ENCODE peak calls at places on chromosomes 11 and 22, in eight cellular contexts. D is PC-3; B is body of pancreas; Q is heart left ventricle; E is fibroblast of lung; C is CD8-positive, alpha-beta T cell; M is pancreas; N is left ventricle myocardium inferior. T is an unnamed sample. For H3K4me1, the result is how much of the 10 kb centered on the place peaks cover.

GRCh38 chr11:36373040-36374010 is 77.2 kb downstream of the PRR5L start:
- DNase-seq in E (peak), D (no peak), N (no peak), B (no peak), M (no peak), C (no peak), Q (no peak), T (no peak)

GRCh38 chr11:2110521-2110920 is 28.7 kb downstream of the IGF2 start:
- DNase-seq in B (no peak), Q (no peak), E (no peak), N (no peak), M (no peak), D (no peak), C (peak), T (no peak)

GRCh38 chr11:76385903-76386302 is 4.8 kb downstream of the GVQW3 start:
- DNase-seq in M (peak), C (no peak), N (no peak), D (no peak), Q (no peak), E (peak), B (peak), T (no peak)

GRCh38 chr11:131776211-131776610 is 405.8 kb downstream of the NTM start:
- DNase-seq in B (no peak), N (no peak), M (no peak), E (no peak), Q (no peak), D (no peak), C (no peak), T (no peak)

GRCh38 chr11:130480166-130480565 is 31.7 kb downstream of the ADAMTS15 start:
- DNase-seq in C (no peak), E (peak), D (no peak), B (no peak), M (no peak), Q (no peak), N (no peak), T (no peak)

GRCh38 chr22:45096256-45096907 is 67.3 kb upstream of the NUP50 start:
- DNase-seq in N (no peak), Q (peak), B (peak), D (peak), M (peak), C (peak), E (peak), T (no peak)

GRCh38 chr22:47201186-47201995 is 438.9 kb downstream of the TBC1D22A start:
- DNase-seq in D (no peak), M (peak), N (no peak), Q (no peak), E (no peak), C (no peak), B (peak), T (no peak)

GRCh38 chr11:58652726-58653280 is 30.3 kb downstream of the CNTF start:
- DNase-seq in D (peak), M (no peak), N (no peak), Q (no peak), B (no peak), E (no peak), C (no peak), T (no peak)

GRCh38 chr22:23705358-23705757 is 14.5 kb downstream of the RGL4 start:
- DNase-seq in D (no peak), N (no peak), C (no peak), E (no peak), B (no peak), M (no peak), Q (no peak), T (no peak)

GRCh38 chr11:3021125-3021524 is 29.0 kb upstream of the NAP1L4 start:
- DNase-seq in E (peak), N (no peak), C (peak), M (peak), D (peak), B (peak), Q (no peak), T (no peak)

GRCh38 chr22:46078241-46079092 is 71.9 kb upstream of the PPARA start:
- DNase-seq in N (peak), Q (peak), M (peak), B (peak), E (peak), D (peak), C (no peak), T (no peak)

GRCh38 chr11:12235549-12235944 is 125.2 kb downstream of the MICAL2 start:
- DNase-seq in N (no peak), D (no peak), B (peak), E (no peak), C (no peak), M (no peak), Q (no peak), T (no peak)

GRCh38 chr22:46052801-46053562 is 76.0 kb upstream of the WNT7B start:
- DNase-seq in N (peak), B (peak), M (peak), E (peak), Q (peak), D (peak), C (no peak), T (no peak)

GRCh38 chr11:393219-394033 is 583 bp upstream of the PKP3 start:
- DNase-seq in B (no peak), E (peak), C (no peak), D (peak), Q (no peak), N (no peak), M (no peak), T (no peak)

GRCh38 chr22:44669725-44670027 is 32.3 kb upstream of the PRR5 start:
- DNase-seq in C (no peak), D (no peak), N (no peak), E (no peak), B (no peak), M (no peak), Q (no peak), T (no peak)

GRCh38 chr22:34804588-34804987 is 261.4 kb upstream of the ISX start:
- DNase-seq in M (no peak), E (no peak), B (no peak), C (no peak), N (no peak), Q (no peak), D (no peak), T (no peak)

GRCh38 chr11:116960916-116961315 is 123.5 kb upstream of the APOA1 start:
- DNase-seq in C (no peak), E (peak), N (no peak), Q (no peak), M (no peak), B (peak), D (peak), T (no peak)

GRCh38 chr11:133819916-133820315 is 25.4 kb downstream of the SPATA19 start:
- DNase-seq in B (no peak), E (no peak), D (no peak), C (no peak), Q (no peak), M (no peak), N (no peak), T (no peak)

GRCh38 chr11:69869311-69869939 is 50.2 kb upstream of the FGF3 start:
- DNase-seq in B (no peak), D (no peak), Q (no peak), N (no peak), C (no peak), M (no peak), E (no peak), T (no peak)

GRCh38 chr11:134498326-134499139 is 86.5 kb upstream of the B3GAT1 start:
- DNase-seq in B (no peak), E (no peak), C (no peak), Q (no peak), M (no peak), N (no peak), D (no peak), T (no peak)

GRCh38 chr11:1947592-1948237 is 583 bp downstream of the MRPL23 start:
- DNase-seq in Q (no peak), M (no peak), B (no peak), C (no peak), N (no peak), E (no peak), D (no peak), T (no peak)

GRCh38 chr22:20567993-20568417 is 60.6 kb downstream of the MED15 start:
- DNase-seq in M (no peak), D (peak), E (no peak), Q (no peak), N (peak), C (no peak), B (no peak), T (no peak)

GRCh38 chr11:84594602-84595001 is 1032.5 kb downstream of the DLG2 start:
- DNase-seq in E (no peak), D (no peak), B (no peak), Q (no peak), N (no peak), M (no peak), C (no peak), T (no peak)

GRCh38 chr11:119782673-119783072 is 53.7 kb upstream of the NECTIN1 start:
- DNase-seq in M (no peak), E (peak), Q (peak), C (no peak), D (no peak), B (no peak), N (no peak), T (no peak)

GRCh38 chr11:59223611-59224010 is 10.9 kb upstream of the MPEG1 start:
- DNase-seq in C (no peak), N (no peak), E (no peak), Q (no peak), D (no peak), B (no peak), M (no peak), T (no peak)

GRCh38 chr11:69521461-69521860 is 40.0 kb downstream of the LINC01488 start:
- DNase-seq in E (no peak), M (no peak), B (no peak), C (no peak), D (no peak), Q (no peak), N (no peak), T (no peak)

GRCh38 chr11:115873813-115874212 is 369.6 kb upstream of the CADM1 start:
- DNase-seq in Q (no peak), C (no peak), M (no peak), B (no peak), N (no peak), E (no peak), D (no peak), T (no peak)

GRCh38 chr22:24471570-24471969 is 23.6 kb upstream of the UPB1 start:
- DNase-seq in M (no peak), B (peak), Q (peak), E (peak), C (no peak), D (no peak), N (peak), T (no peak)

GRCh38 chr11:63884191-63884590 is 32.8 kb downstream of the RCOR2 start:
- DNase-seq in E (peak), B (no peak), D (no peak), C (no peak), M (no peak), N (no peak), Q (no peak), T (no peak)

GRCh38 chr11:101030692-101031091 is 98.9 kb downstream of the PGR start:
- DNase-seq in Q (no peak), B (no peak), M (no peak), D (no peak), N (no peak), E (no peak), C (no peak), T (no peak)

GRCh38 chr11:10287140-10287539 is 6.9 kb downstream of the SBF2 start:
- DNase-seq in D (no peak), N (no peak), C (no peak), M (no peak), B (no peak), E (no peak), Q (no peak), T (no peak)

GRCh38 chr11:34262601-34263081 is 95.2 kb downstream of the ABTB2 start:
- DNase-seq in Q (no peak), E (no peak), M (peak), D (no peak), B (peak), N (no peak), C (no peak), T (no peak)

GRCh38 chr11:47495856-47496217 is 46.9 kb upstream of the RAPSN start:
- DNase-seq in B (no peak), M (no peak), N (no peak), D (no peak), E (peak), C (no peak), Q (no peak), T (no peak)

GRCh38 chr11:47496808-47497207 is 47.9 kb upstream of the RAPSN start:
- DNase-seq in B (no peak), E (no peak), Q (no peak), D (no peak), M (no peak), C (no peak), N (no peak), T (no peak)

GRCh38 chr11:47498584-47499152 is 49.7 kb upstream of the RAPSN start:
- DNase-seq in B (no peak), D (no peak), M (no peak), C (no peak), Q (no peak), N (no peak), E (no peak), T (no peak)

GRCh38 chr11:47498149-47498548 is 49.2 kb upstream of the RAPSN start:
- DNase-seq in M (no peak), B (no peak), C (no peak), D (no peak), Q (no peak), E (no peak), N (no peak), T (no peak)

DNA sequence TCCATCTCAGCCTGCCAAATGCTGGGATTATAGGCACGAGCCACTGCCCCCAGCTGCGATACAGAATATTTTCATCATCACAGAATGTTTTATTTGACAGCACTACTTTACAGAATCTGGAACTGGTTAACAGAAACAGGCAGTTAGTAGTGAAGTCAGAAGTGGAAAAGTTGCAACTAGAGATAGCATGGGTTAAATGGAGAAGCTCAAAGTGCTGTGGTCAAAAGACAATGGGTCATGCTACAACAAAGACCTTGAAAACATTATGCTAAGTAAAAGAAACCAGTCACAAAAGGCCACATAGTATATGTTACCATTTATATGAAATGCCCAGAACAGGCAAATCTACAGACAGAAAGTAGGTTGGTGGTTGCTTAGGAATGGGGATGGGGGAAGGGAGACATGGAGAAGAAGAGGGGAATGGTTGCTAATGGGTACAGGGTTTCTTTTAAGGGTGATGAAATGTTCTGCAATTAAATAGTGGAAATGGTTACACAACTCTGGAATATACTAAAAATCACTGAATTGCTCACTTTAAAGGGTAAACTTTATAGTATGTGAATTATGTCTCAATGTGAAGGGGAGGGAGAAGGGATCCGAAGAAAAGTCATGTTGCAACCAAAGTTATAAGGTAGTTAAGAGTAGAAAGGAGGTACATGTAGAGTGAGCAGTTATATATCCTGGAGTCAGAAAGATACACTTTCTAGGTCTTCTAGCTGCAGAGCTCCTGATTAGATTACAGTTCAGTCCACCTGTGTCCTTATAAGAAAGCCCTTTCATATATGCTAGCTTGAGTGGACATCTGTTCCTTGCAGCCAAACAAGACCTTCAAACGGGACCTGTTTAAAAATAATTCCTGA is 46.3 kb upstream of the RAPSN start:
- DNase-seq in E (no peak), C (no peak), D (no peak), B (no peak), N (no peak), M (no peak), Q (no peak), T (no peak)
- H3K4me1 ChIP-seq in E (under half), C (under half), D (under half), B (under half), N (half or more), M (under half), Q (half or more), T (under half)

DNA sequence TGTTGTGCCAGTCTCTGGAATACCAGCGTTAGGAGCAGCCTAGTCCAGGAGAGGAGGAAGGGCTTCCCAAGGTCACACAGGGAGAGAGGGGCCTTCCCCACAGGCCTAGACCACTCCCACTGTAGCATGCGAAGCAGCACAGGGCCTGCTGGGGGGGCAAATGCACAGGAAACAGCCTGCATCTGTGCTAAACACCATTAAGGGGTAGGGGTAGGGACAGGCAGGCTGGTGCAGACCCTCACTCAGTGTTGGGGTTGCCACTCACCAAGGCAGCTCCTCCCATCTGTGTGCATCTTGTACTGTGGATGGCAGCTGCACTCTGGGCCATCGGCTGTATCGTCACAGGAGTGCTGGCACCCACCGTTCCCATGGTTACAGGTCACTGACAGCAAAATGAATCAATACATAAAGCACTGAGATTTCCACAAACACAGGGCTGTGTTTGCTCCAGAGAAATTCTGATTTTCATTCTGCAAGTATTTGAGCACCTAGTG is 24.9 kb downstream of the SCUBE2 start:
- DNase-seq in D (no peak), C (no peak), Q (no peak), B (peak), E (no peak), N (no peak), M (peak), T (no peak)
- H3K4me1 ChIP-seq in D (under half), C (under half), Q (under half), B (under half), E (under half), N (under half), M (under half), T (under half)

GRCh38 chr11:114259551-114259983 is 36.6 kb upstream of the NNMT start:
- DNase-seq in C (no peak), B (no peak), E (no peak), D (no peak), M (no peak), Q (no peak), N (no peak), T (no peak)
- H3K4me1 ChIP-seq in C (under half), B (under half), E (under half), D (under half), M (under half), Q (under half), N (half or more), T (under half)

GRCh38 chr11:62671272-62671603 is 235 bp upstream of the UQCC3 start:
- DNase-seq in D (no peak), B (no peak), N (no peak), C (no peak), M (no peak), Q (no peak), E (no peak), T (no peak)

GRCh38 chr11:62671604-62672528 is at the start of the genes LBHD1 and UQCC3:
- DNase-seq in B (peak), Q (peak), D (peak), M (peak), E (peak), C (peak), N (peak), T (peak)

GRCh38 chr11:62666259-62666926 is 1.3 kb downstream of the CSKMT start:
- DNase-seq in C (no peak), N (no peak), E (no peak), D (no peak), B (no peak), Q (no peak), M (no peak), T (no peak)

GRCh38 chr11:62667460-62667859 is 2.3 kb downstream of the CSKMT start:
- DNase-seq in D (no peak), M (no peak), C (no peak), Q (no peak), N (no peak), E (no peak), B (no peak), T (no peak)

DNA sequence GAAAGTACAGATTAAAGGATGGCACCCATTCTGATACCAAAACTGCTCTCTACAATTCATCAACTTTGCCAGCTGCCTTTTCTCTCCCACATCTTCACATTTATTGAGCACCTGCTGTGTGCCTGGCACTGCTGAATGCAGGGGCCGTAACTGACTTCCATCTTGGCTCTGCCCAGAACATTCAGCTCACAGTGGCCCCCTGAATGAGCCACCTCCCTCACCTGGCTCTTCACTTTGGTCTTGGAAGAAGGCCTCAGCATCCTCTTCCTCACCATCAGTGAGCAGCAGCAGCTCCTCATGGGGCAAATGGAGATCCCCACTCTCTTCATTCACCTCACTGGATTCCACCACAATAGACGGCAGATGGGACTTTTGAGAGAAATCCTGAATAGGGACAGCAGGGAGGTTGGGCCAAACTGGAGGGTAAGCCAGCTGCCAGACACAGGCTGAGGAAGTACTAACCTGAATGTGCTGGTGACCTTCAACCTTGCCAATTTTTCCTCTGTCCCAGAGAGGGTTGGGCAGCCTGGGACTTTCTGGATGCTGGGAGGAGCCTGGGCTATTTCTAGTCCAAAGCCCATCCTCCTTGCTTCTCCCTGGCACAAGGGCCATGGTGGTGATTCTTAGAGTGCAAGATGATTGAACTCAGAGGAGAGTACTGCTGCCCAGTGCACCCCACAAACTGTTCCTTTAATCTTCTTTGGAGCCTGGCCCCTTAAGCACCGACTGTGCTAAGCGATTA is 1.9 kb upstream of the UQCC3 start:
- DNase-seq in M (peak), C (no peak), E (no peak), B (peak), N (no peak), D (peak), Q (no peak), T (no peak)
- H3K4me1 ChIP-seq in M (under half), C (under half), E (under half), B (half or more), N (half or more), D (under half), Q (half or more), T (under half)

T was measured in esophagus squamous epithelium.